ENCODE peak calls at places on chromosome 2, in eight cellular contexts. Q, J, A, W, F, X, E and V are unnamed samples.

GRCh38 chr2:227147023-227147422 is 17.0 kb downstream of the COL4A4 start:
- DNase-seq in E (peak), Q (no peak), W (no peak), A (no peak), J (no peak), F (peak), X (no peak), V (no peak)

GRCh38 chr2:186827426-186827825 is 21.5 kb downstream of the ZSWIM2 start:
- DNase-seq in J (no peak), W (no peak), E (peak), Q (no peak), A (no peak), F (no peak), X (no peak), V (no peak)

GRCh38 chr2:98932164-98932563 is 3.9 kb downstream of the CRACDL start:
- DNase-seq in F (no peak), A (no peak), W (no peak), Q (no peak), X (no peak), J (no peak), E (no peak), V (no peak)

GRCh38 chr2:72951303-72952095 is 34.2 kb downstream of the EMX1 start:
- DNase-seq in J (no peak), E (no peak), F (no peak), X (no peak), W (no peak), Q (no peak), A (no peak), V (no peak)

GRCh38 chr2:100262043-100262442 is 60.3 kb downstream of the LONRF2 start:
- DNase-seq in J (no peak), Q (no peak), W (no peak), E (no peak), X (no peak), F (no peak), A (no peak), V (no peak)

GRCh38 chr2:163515836-163516235 is 220.0 kb downstream of the FIGN start:
- DNase-seq in F (no peak), W (no peak), X (no peak), E (no peak), A (no peak), J (no peak), Q (no peak), V (no peak)

GRCh38 chr2:12704378-12704777 is 12.4 kb upstream of the TRIB2 start:
- DNase-seq in F (peak), J (no peak), X (no peak), W (no peak), Q (no peak), A (no peak), E (peak), V (no peak)

GRCh38 chr2:72770879-72771461 is 54.9 kb downstream of the EXOC6B start:
- DNase-seq in F (peak), W (peak), X (peak), A (no peak), E (peak), Q (peak), J (no peak), V (peak)

GRCh38 chr2:25481381-25482310 is 139.9 kb upstream of the DNMT3A start:
- DNase-seq in E (peak), A (no peak), W (no peak), J (no peak), F (no peak), Q (no peak), X (no peak), V (no peak)

GRCh38 chr2:199315299-199316179 is 142.2 kb downstream of the SATB2 start:
- DNase-seq in A (no peak), W (peak), X (peak), E (peak), F (peak), Q (peak), J (no peak), V (no peak)

GRCh38 chr2:26894136-26894535 is 46.2 kb downstream of the DPYSL5 start:
- DNase-seq in X (no peak), J (no peak), F (no peak), W (no peak), E (no peak), A (no peak), Q (no peak), V (no peak)

GRCh38 chr2:207311316-207312005 is 145.7 kb upstream of the KLF7 start:
- DNase-seq in J (peak), Q (no peak), W (no peak), F (peak), X (no peak), E (peak), A (peak), V (no peak)

GRCh38 chr2:44937688-44938240 is 3.7 kb upstream of the SIX3 start:
- DNase-seq in Q (no peak), F (no peak), W (no peak), X (no peak), J (no peak), A (no peak), E (no peak), V (no peak)

GRCh38 chr2:127661949-127662510 is 13.3 kb downstream of the LIMS2 start:
- DNase-seq in E (peak), Q (no peak), W (no peak), A (peak), J (peak), X (no peak), F (no peak), V (no peak)

GRCh38 chr2:128604045-128604444 is 285.4 kb upstream of the HS6ST1 start:
- DNase-seq in W (no peak), E (no peak), J (no peak), X (no peak), A (peak), Q (no peak), F (no peak), V (no peak)

GRCh38 chr2:240296611-240297552 is 138.6 kb upstream of the GPC1 start:
- DNase-seq in A (peak), J (no peak), W (no peak), F (no peak), Q (no peak), E (no peak), X (no peak), V (no peak)

GRCh38 chr2:199855812-199856211 is 4.8 kb upstream of the FTCDNL1 start:
- DNase-seq in A (no peak), X (no peak), J (no peak), F (no peak), E (no peak), Q (no peak), W (no peak), V (no peak)

GRCh38 chr2:28751956-28752607 is 452 bp downstream of the PPP1CB start:
- DNase-seq in W (no peak), E (no peak), J (no peak), X (no peak), Q (no peak), A (no peak), F (peak), V (no peak)

GRCh38 chr2:174026122-174026845 is 61.1 kb upstream of the SP3 start:
- DNase-seq in A (no peak), F (no peak), Q (no peak), J (no peak), X (no peak), E (peak), W (no peak), V (no peak)

GRCh38 chr2:215367647-215368492 is 56.0 kb downstream of the ATIC start:
- DNase-seq in F (peak), E (peak), Q (no peak), X (no peak), J (no peak), A (no peak), W (no peak), V (no peak)

GRCh38 chr2:120736202-120736954 is 710 bp downstream of the GLI2 start:
- DNase-seq in J (no peak), W (peak), E (no peak), A (peak), Q (peak), F (peak), X (peak), V (no peak)

GRCh38 chr2:138296365-138296764 is 205.2 kb upstream of the SPOPL start:
- DNase-seq in X (no peak), J (no peak), F (no peak), W (no peak), Q (no peak), A (no peak), E (no peak), V (no peak)

GRCh38 chr2:55617160-55618024 is at the start of gene PPP4R3B:
- DNase-seq in J (peak), A (peak), X (peak), F (peak), W (peak), Q (peak), E (peak), V (peak)

GRCh38 chr2:55618025-55618648 is 715 bp upstream of the PPP4R3B start:
- DNase-seq in J (no peak), X (no peak), E (peak), W (peak), A (no peak), F (peak), Q (no peak), V (no peak)

GRCh38 chr2:55620123-55620779 is 2.8 kb upstream of the PPP4R3B start:
- DNase-seq in E (peak), X (no peak), Q (no peak), J (no peak), F (peak), A (no peak), W (peak), V (no peak)

GRCh38 chr2:55618649-55619055 is 1.2 kb upstream of the PPP4R3B start:
- DNase-seq in E (peak), A (peak), J (peak), Q (no peak), X (peak), W (peak), F (peak), V (peak)

GRCh38 chr2:55616509-55617159 is 788 bp downstream of the PPP4R3B start:
- DNase-seq in X (no peak), W (peak), A (no peak), E (peak), J (no peak), Q (no peak), F (peak), V (no peak)
- TF ChIP-seq CTCF in X (no peak), W (no peak), A (no peak), E (no peak), J (no peak), Q (no peak), F (no peak), V (no peak)

GRCh38 chr2:42928692-42929576 is 136.6 kb upstream of the HAAO start:
- DNase-seq in Q (no peak), A (no peak), X (peak), W (no peak), J (no peak), F (no peak), E (peak), V (peak)
- TF ChIP-seq CTCF in Q (peak), A (no peak), X (peak), W (peak), J (peak), F (peak), E (peak), V (peak)

GRCh38 chr2:37832590-37833197 is 92.4 kb upstream of the RMDN2 start:
- DNase-seq in X (peak), J (peak), A (peak), W (peak), Q (peak), F (peak), E (peak), V (peak)
- TF ChIP-seq CTCF in X (peak), J (peak), A (peak), W (peak), Q (peak), F (peak), E (peak), V (peak)

GRCh38 chr2:85435986-85436835 is 17.7 kb downstream of the SH2D6 start:
- DNase-seq in E (no peak), J (no peak), W (no peak), X (no peak), Q (no peak), F (no peak), A (peak), V (no peak)
- TF ChIP-seq CTCF in E (no peak), J (no peak), W (no peak), X (peak), Q (peak), F (no peak), A (no peak), V (no peak)

GRCh38 chr2:10786240-10786982 is 26.2 kb downstream of the PDIA6 start:
- DNase-seq in E (no peak), W (no peak), A (no peak), Q (no peak), F (no peak), J (no peak), X (no peak), V (no peak)

GRCh38 chr2:10785260-10785659 is 27.3 kb downstream of the PDIA6 start:
- DNase-seq in A (no peak), X (no peak), E (no peak), Q (no peak), W (no peak), F (no peak), J (no peak), V (no peak)

GRCh38 chr2:10784719-10785118 is 27.9 kb downstream of the PDIA6 start:
- DNase-seq in Q (no peak), A (no peak), F (no peak), W (no peak), X (no peak), E (no peak), J (no peak), V (no peak)

GRCh38 chr2:10788855-10789254 is 23.7 kb downstream of the PDIA6 start:
- DNase-seq in W (no peak), A (no peak), F (no peak), J (no peak), X (no peak), E (no peak), Q (no peak), V (no peak)

GRCh38 chr2:10787176-10787968 is 25.2 kb downstream of the PDIA6 start:
- DNase-seq in E (peak), J (no peak), A (no peak), Q (no peak), F (peak), X (no peak), W (no peak), V (no peak)
- TF ChIP-seq CTCF in E (peak), J (no peak), A (no peak), Q (peak), F (peak), X (peak), W (no peak), V (peak)

DNA sequence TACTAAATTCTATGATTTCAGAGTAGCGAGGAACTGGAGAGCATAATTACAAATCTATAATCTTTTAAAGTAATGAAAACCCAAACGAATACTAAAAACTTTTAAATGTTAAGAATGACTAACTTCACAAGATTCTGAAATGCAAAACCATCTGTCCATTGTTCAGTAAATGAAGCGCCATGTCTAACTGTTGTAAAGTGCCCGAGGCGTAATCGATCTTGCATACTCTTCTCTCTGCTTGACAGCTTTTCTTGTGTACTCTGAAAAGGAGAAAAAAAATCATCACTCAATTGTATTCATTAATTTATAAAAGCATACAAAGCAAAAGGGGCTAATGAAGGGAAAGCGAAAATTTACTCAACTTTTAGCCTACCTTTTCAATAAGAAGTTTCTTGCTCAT is 111.0 kb downstream of the TLK1 start:
- DNase-seq in Q (no peak), E (no peak), J (no peak), W (no peak), X (no peak), A (no peak), F (no peak), V (no peak)
- TF ChIP-seq CTCF in Q (no peak), E (no peak), J (no peak), W (no peak), X (no peak), A (no peak), F (no peak), V (no peak)